ENCODE peak calls at places on chromosomes 2 and 18, in five cellular contexts. H is foreskin keratinocyte, A is tibial artery, B is transverse colon, O is GM23338. D is an unnamed sample.
A peak's percentile ranks its signal among the peaks of the same experiment; 100 is the strongest.

GRCh38 chr2:170643346-170643745 is 71.8 kb upstream of the SP5 start:
- DNase-seq in H (no peak), A (no peak), B (no peak), O (no peak), D (no peak)

GRCh38 chr2:104769096-104769495 is 84.8 kb upstream of the POU3F3 start:
- DNase-seq in H (peak; percentile 91), A (no peak), B (no peak), O (no peak), D (peak; percentile 13)

GRCh38 chr2:43105586-43106562 is 120.5 kb downstream of the ZFP36L2 start:
- DNase-seq in H (peak; percentile 61), A (peak; percentile 72), B (peak; percentile 65), O (peak; percentile 44), D (no peak)

GRCh38 chr2:48109491-48110204 is 203.3 kb upstream of the FBXO11 start:
- DNase-seq in H (no peak), A (no peak), B (no peak), O (no peak), D (no peak)

GRCh38 chr2:237101118-237101979 is 15.7 kb downstream of the COPS8 start:
- DNase-seq in H (no peak), A (no peak), B (no peak), O (peak; percentile 54), D (no peak)

GRCh38 chr2:67684991-67685390 is 287.9 kb downstream of the ETAA1 start:
- DNase-seq in H (no peak), A (no peak), B (no peak), O (no peak), D (no peak)

GRCh38 chr18:2237706-2238105 is 333.6 kb downstream of the METTL4 start:
- DNase-seq in H (no peak), A (no peak), B (no peak), O (no peak), D (no peak)

GRCh38 chr2:11279398-11279797 is 65.0 kb downstream of the ROCK2 start:
- DNase-seq in H (no peak), A (no peak), B (no peak), O (no peak), D (no peak)

GRCh38 chr2:132662742-132663141 is 7.3 kb downstream of the LYPD1 start:
- DNase-seq in H (no peak), A (no peak), B (no peak), O (no peak), D (no peak)

GRCh38 chr2:42021490-42021889 is 26.3 kb upstream of the PKDCC start:
- DNase-seq in H (no peak), A (no peak), B (no peak), O (no peak), D (no peak)

GRCh38 chr2:105383456-105383855 is 15.4 kb downstream of the FHL2 start:
- DNase-seq in H (no peak), A (no peak), B (no peak), O (no peak), D (no peak)

GRCh38 chr18:47397671-47398319 is 146.3 kb upstream of the SKOR2 start:
- DNase-seq in H (no peak), A (no peak), B (peak; percentile 10), O (peak; percentile 82), D (no peak)

GRCh38 chr2:133200684-133201421 is 367.4 kb downstream of the NCKAP5 start:
- DNase-seq in H (peak; percentile 93), A (no peak), B (no peak), O (no peak), D (peak; percentile 71)

GRCh38 chr2:161138429-161138828 is 21.8 kb upstream of the TANK start:
- DNase-seq in H (no peak), A (no peak), B (no peak), O (no peak), D (no peak)

GRCh38 chr2:132465917-132466316 is 49.3 kb downstream of the GPR39 start:
- DNase-seq in H (peak; percentile 68), A (no peak), B (no peak), O (no peak), D (no peak)

GRCh38 chr2:150824118-150824517 is 336.7 kb upstream of the RND3 start:
- DNase-seq in H (peak; percentile 50), A (no peak), B (no peak), O (no peak), D (no peak)

GRCh38 chr2:206981739-206982336 is 42.5 kb downstream of the CPO start:
- DNase-seq in H (peak; percentile 48), A (peak; percentile 73), B (peak; percentile 47), O (peak; percentile 80), D (peak; percentile 61)

GRCh38 chr2:240520143-240520973 is 37.4 kb downstream of the ANKMY1 start:
- DNase-seq in H (no peak), A (no peak), B (no peak), O (peak; percentile 76), D (no peak)

GRCh38 chr2:143968860-143969259 is 551.1 kb downstream of the ZEB2 start:
- DNase-seq in H (peak; percentile 79), A (no peak), B (no peak), O (no peak), D (no peak)

GRCh38 chr18:12848405-12848804 is 35.6 kb downstream of the PTPN2 start:
- DNase-seq in H (no peak), A (no peak), B (no peak), O (no peak), D (no peak)

GRCh38 chr2:10217499-10217861 is 85.2 kb upstream of the HPCAL1 start:
- DNase-seq in H (no peak), A (no peak), B (no peak), O (no peak), D (no peak)

GRCh38 chr2:237488901-237489860 is 2.1 kb downstream of the MLPH start:
- DNase-seq in H (peak; percentile 78), A (no peak), B (peak; percentile 69), O (no peak), D (peak; percentile 83)

GRCh38 chr18:12883003-12883683 is 894 bp downstream of the PTPN2 start:
- DNase-seq in H (peak; percentile 18), A (peak; percentile 31), B (no peak), O (peak; percentile 18), D (peak; percentile 33)

GRCh38 chr18:10142056-10142455 is 228.2 kb downstream of the VAPA start:
- DNase-seq in H (no peak), A (no peak), B (no peak), O (no peak), D (no peak)

GRCh38 chr2:64367444-64367843 is 86.5 kb upstream of the LGALSL start:
- DNase-seq in H (no peak), A (no peak), B (no peak), O (no peak), D (no peak)

GRCh38 chr18:75678662-75679061 is 251.2 kb upstream of the SMIM21 start:
- DNase-seq in H (no peak), A (no peak), B (no peak), O (no peak), D (no peak)

GRCh38 chr2:116874021-116874420 is 940.5 kb upstream of the DDX18 start:
- DNase-seq in H (no peak), A (no peak), B (no peak), O (no peak), D (no peak)

GRCh38 chr2:37471994-37472393 is 127.6 kb downstream of the QPCT start:
- DNase-seq in H (peak; percentile 53), A (no peak), B (no peak), O (no peak), D (no peak)

GRCh38 chr2:128495996-128496547 is 177.4 kb upstream of the HS6ST1 start:
- DNase-seq in H (no peak), A (no peak), B (no peak), O (no peak), D (no peak)

GRCh38 chr18:60060578-60060977 is 160.8 kb downstream of the PMAIP1 start:
- DNase-seq in H (peak; percentile 75), A (no peak), B (no peak), O (no peak), D (no peak)

DNA sequence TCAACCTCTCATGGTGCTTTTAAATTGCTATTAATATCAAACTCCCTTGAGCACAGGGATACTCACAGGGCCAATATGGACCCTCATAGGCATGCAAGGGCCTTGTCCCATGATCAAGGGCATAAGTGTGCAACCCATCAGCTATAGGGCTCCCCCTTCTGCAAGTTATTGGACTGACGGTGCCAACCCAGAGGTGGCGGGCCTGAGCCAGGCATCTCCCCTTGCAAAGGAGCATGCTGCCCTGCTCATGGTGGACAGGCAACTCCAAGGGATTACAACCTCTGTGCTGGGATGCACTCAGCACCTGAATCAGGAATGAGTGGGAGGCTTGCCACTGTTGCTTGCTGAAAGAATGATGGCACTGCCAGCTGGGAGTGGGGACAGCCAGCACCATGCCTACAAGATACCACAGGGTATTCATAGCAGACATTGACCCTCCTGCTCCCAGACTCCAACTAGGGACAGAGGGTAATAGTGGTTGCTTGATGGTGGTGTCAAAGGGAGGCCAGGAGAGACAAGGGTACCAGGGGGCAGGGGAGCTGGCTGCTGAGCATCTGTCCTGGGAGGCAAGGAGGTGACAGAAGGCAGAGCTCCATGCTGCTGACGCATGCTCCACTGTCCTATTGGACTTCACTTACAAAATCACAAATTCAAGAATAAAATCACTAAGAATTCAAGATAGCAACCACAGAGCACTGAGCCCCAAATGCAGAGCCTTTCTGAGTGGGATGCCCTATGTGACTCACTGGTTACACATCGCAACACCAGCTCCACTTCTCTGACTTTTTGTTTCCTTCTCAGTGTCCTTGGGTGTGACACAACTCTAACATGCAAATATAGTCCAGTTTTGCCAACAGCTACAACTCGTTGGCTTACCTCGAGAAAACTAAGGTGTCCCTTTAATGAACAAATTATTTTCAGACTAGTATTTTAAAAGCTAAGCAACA is 157.1 kb upstream of the CCDC150 start:
- DNase-seq in H (peak; percentile 9), A (no peak), B (no peak), O (no peak), D (peak; percentile 6)
- TF ChIP-seq CTCF in H (no peak), A (no peak), B (no peak), O (no peak), D (no peak)

GRCh38 chr18:58659691-58660090 is 11.6 kb upstream of the MALT1 start:
- DNase-seq in H (no peak), A (no peak), B (no peak), O (no peak), D (no peak)

GRCh38 chr18:58653814-58654509 is 17.3 kb upstream of the MALT1 start:
- DNase-seq in H (no peak), A (no peak), B (no peak), O (no peak), D (no peak)

GRCh38 chr18:58657081-58657480 is 14.2 kb upstream of the MALT1 start:
- DNase-seq in H (no peak), A (no peak), B (no peak), O (no peak), D (no peak)

GRCh38 chr18:58657494-58657893 is 13.8 kb upstream of the MALT1 start:
- DNase-seq in H (no peak), A (no peak), B (no peak), O (no peak), D (no peak)

GRCh38 chr18:58654896-58655614 is 16.2 kb upstream of the MALT1 start:
- DNase-seq in H (no peak), A (no peak), B (no peak), O (no peak), D (no peak)
- H3K27ac ChIP-seq in H (no peak overlapping the region), A (no peak overlapping the region), B (no peak overlapping the region), O (no peak overlapping the region), D (no peak overlapping the region)

GRCh38 chr18:55320399-55321255 is 267.4 kb downstream of the TCF4 start:
- DNase-seq in H (no peak), A (no peak), B (no peak), O (no peak), D (no peak)
- TF ChIP-seq CTCF in H (no peak), A (no peak), B (no peak), O (no peak), D (no peak)

DNA sequence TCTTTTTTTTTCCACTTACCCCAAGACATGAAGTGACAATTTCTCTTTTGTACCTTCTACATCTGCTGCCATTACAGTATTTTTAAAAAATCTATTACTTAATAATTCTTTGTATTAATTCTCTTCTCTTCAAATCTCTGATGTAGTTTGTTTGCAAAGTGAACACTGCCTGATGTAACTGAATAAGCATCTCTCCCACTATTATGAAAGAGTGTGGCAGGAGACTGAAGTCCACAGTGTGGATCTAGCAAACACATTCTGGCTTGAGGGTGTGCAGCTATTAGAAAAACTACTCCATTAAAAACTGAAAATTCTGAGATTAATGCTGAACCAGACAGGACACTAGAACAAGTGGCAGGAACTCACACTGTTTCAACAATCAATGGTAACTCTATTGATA is 5.0 kb upstream of the SERPINB8 start:
- DNase-seq in H (no peak), A (no peak), B (no peak), O (no peak), D (no peak)
- H3K27ac ChIP-seq in H (no peak overlapping the region), A (no peak overlapping the region), B (no peak overlapping the region), O (no peak overlapping the region), D (no peak overlapping the region)

D was measured in RWPE1.